ENCODE peak calls at places on chromosome 21, in seven cellular contexts. N is GM20000, S is AG09309, M is MM.1S, Q is transverse colon, E is esophagus squamous epithelium, L is PC-3. O is an unnamed sample.

GRCh38 chr21:16308269-16308668 is 578.5 kb downstream of the USP25 start:
- DNase-seq in M (peak), E (no peak), S (no peak), N (peak), Q (no peak), L (no peak), O (no peak)

GRCh38 chr21:46298083-46298412 is 11.9 kb downstream of the YBEY start:
- DNase-seq in L (no peak), S (no peak), E (no peak), N (no peak), Q (no peak), M (no peak), O (no peak)

GRCh38 chr21:25171438-25171837 is 435.8 kb downstream of the MRPL39 start:
- DNase-seq in E (no peak), L (peak), S (no peak), N (no peak), M (no peak), Q (no peak), O (no peak)

GRCh38 chr21:45537746-45538291 is 4.4 kb downstream of the SLC19A1 start:
- DNase-seq in E (no peak), Q (peak), M (no peak), S (no peak), L (no peak), N (no peak), O (no peak)

GRCh38 chr21:45463871-45464270 is 58.9 kb downstream of the COL18A1 start:
- DNase-seq in N (no peak), M (no peak), Q (no peak), S (no peak), L (no peak), E (no peak), O (no peak)

GRCh38 chr21:26389971-26390641 is 183.0 kb downstream of the CYYR1 start:
- DNase-seq in M (peak), S (peak), L (peak), Q (no peak), N (no peak), E (no peak), O (no peak)

GRCh38 chr21:37984416-37984815 is 68.2 kb upstream of the KCNJ6 start:
- DNase-seq in M (no peak), E (no peak), S (no peak), L (peak), Q (no peak), N (no peak), O (no peak)

GRCh38 chr21:31577280-31577679 is 82.2 kb upstream of the SOD1 start:
- DNase-seq in S (no peak), L (no peak), Q (no peak), N (no peak), M (no peak), E (no peak), O (no peak)

GRCh38 chr21:16536661-16537359 is 807.0 kb downstream of the USP25 start:
- DNase-seq in L (peak), N (no peak), E (no peak), S (no peak), M (no peak), Q (no peak), O (no peak)

GRCh38 chr21:16241500-16241963 is 511.8 kb downstream of the USP25 start:
- DNase-seq in E (no peak), S (no peak), N (no peak), L (no peak), M (no peak), Q (no peak), O (no peak)

GRCh38 chr21:45466330-45467220 is 61.6 kb downstream of the COL18A1 start:
- DNase-seq in E (no peak), M (no peak), Q (no peak), L (no peak), S (no peak), N (no peak), O (no peak)

GRCh38 chr21:45417256-45417950 is 12.4 kb downstream of the COL18A1 start:
- DNase-seq in M (no peak), N (no peak), S (no peak), E (no peak), L (no peak), Q (no peak), O (no peak)

DNA sequence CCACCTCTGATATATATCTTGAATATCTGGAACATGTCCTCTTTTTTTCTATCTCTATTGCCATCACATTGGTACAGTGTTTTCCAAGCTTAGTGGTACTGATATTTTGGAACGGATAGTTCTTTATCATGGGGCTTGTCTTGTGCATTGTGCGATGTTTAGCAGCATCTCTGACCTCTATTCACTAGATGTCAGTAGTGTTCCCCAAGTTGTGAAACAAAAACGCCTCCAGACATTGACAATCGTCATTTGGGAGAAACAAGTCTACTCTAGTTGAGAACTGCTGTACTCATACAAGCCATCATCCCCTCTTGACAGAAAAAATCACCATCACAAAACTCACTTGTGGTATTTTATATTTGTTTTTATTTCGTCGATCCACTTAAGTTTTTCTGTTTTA is 79.7 kb upstream of the CHODL start:
- DNase-seq in N (no peak), Q (no peak), M (peak), E (no peak), L (peak), S (no peak), O (no peak)
- TF ChIP-seq CTCF in N (no peak), Q (no peak), M (peak), E (no peak), L (no peak), S (no peak), O (no peak)

DNA sequence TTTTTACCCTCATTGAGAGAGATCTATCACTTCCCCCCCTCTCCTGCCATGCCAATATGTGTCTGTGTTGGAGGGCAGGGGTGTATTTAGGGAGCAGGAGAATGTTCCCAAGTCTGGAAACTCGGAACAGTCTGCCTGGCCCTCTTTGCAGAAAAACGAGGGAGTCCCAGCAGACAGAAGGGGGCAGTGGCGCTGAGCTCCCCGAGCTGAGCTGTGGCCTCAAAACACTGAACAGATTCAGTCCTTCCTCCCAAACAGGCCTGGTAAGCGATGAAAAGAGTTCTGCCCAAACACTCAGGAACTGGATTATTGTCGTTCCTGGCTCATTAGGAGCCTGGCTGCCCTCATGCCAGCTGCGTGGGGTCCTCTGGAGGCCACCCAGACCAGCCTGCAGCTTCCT is 981 bp downstream of the CLDN14 start:
- DNase-seq in S (no peak), L (no peak), E (no peak), M (no peak), Q (no peak), N (no peak), O (no peak)
- TF ChIP-seq CTCF in S (peak), L (peak), E (no peak), M (peak), Q (no peak), N (no peak), O (peak)

GRCh38 chr21:43268804-43269186 is 100.0 kb downstream of the CRYAA start:
- DNase-seq in S (no peak), E (no peak), L (no peak), M (no peak), Q (no peak), N (no peak), O (no peak)

GRCh38 chr21:43269981-43270670 is 101.3 kb downstream of the CRYAA start:
- DNase-seq in S (no peak), L (no peak), E (no peak), M (no peak), N (no peak), Q (no peak), O (no peak)

GRCh38 chr21:43270800-43271261 is 102.0 kb downstream of the CRYAA start:
- DNase-seq in Q (no peak), E (no peak), S (no peak), N (no peak), M (no peak), L (no peak), O (no peak)

GRCh38 chr21:43268086-43268803 is 99.4 kb downstream of the CRYAA start:
- DNase-seq in E (no peak), M (no peak), N (no peak), L (no peak), Q (no peak), S (no peak), O (no peak)

GRCh38 chr21:43269461-43269860 is 100.7 kb downstream of the CRYAA start:
- DNase-seq in E (no peak), N (peak), S (no peak), L (peak), M (no peak), Q (no peak), O (peak)
- TF ChIP-seq CTCF in E (peak), N (no peak), S (peak), L (peak), M (peak), Q (no peak), O (peak)

DNA sequence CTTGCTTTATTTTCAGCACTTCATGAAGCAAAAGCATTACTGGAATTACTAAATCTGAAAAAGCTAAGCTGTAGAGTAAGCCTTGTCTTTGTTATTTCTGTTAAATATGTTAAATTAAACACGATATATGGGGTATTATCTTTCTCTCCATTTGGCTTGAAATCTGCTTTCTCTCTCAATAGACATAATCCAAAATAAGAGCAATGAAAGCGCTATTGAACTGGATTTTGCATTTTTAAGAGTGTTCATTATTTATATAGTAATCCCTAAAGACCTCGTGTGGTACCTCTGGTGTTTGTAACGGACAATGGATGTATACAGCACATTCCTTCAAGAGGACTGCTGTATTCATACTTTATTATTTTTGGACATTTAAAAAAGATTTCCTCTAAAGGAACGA is 91.5 kb upstream of the KCNE2 start:
- DNase-seq in E (no peak), M (no peak), L (no peak), S (no peak), Q (no peak), N (no peak), O (no peak)
- TF ChIP-seq CTCF in E (no peak), M (no peak), L (no peak), S (no peak), Q (no peak), N (no peak), O (no peak)

DNA sequence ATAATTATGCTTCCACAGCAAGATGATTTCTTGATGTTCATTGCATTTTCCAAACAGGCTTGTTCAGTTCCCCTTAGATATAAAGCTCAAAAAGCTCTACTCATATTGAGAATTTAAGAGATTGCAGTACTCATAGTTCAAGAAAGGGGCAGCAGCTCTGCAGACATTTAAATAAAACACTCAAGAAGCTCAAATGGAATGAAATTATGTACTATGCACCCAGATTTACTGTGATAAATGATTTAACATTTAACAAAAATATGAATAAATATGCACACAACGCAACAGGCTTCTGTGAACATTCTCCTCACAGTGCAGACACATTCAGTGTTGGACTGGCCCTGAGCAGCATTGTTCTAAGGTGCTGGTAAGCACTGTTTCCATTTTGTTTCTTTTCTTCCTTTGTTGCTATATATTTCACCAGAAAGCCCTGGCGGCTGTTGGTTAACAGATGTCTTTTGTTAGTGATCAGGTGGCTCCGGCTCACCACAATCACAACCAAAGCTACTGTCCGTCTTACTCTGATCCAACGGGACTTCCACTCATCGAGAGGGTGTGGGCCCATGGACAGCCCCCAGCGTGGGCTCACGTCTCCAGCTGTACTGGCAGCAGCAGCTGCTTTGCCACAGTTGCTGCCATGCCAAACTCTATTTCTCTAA is 1440.3 kb downstream of the NCAM2 start:
- DNase-seq in E (no peak), L (no peak), S (no peak), Q (no peak), M (no peak), N (no peak), O (no peak)
- TF ChIP-seq CTCF in E (no peak), L (peak), S (no peak), Q (no peak), M (no peak), N (no peak), O (no peak)

GRCh38 chr21:33268736-33269441 is 2.7 kb downstream of the IL10RB start:
- DNase-seq in Q (peak), N (peak), L (peak), M (peak), E (no peak), S (no peak), O (peak)
- TF ChIP-seq CTCF in Q (peak), N (peak), L (peak), M (peak), E (no peak), S (no peak), O (peak)

GRCh38 chr21:28771790-28772501 is 220.7 kb downstream of the LTN1 start:
- DNase-seq in S (peak), L (peak), Q (no peak), E (no peak), N (no peak), M (no peak), O (no peak)

GRCh38 chr21:28773036-28773435 is 219.6 kb downstream of the LTN1 start:
- DNase-seq in N (no peak), Q (no peak), E (no peak), L (no peak), M (no peak), S (no peak), O (no peak)

GRCh38 chr21:28769683-28770082 is 223.0 kb downstream of the LTN1 start:
- DNase-seq in M (no peak), E (no peak), L (no peak), S (peak), N (no peak), Q (no peak), O (no peak)

GRCh38 chr21:28768753-28769152 is 223.9 kb downstream of the LTN1 start:
- DNase-seq in Q (no peak), L (no peak), M (no peak), N (no peak), S (no peak), E (no peak), O (no peak)

GRCh38 chr21:28770867-28771661 is 221.6 kb downstream of the LTN1 start:
- DNase-seq in L (no peak), M (no peak), N (no peak), E (no peak), S (peak), Q (no peak), O (no peak)
- TF ChIP-seq CTCF in L (no peak), M (no peak), N (no peak), E (no peak), S (no peak), Q (no peak), O (no peak)